ENCODE peak calls at places on chromosomes 5 and 9, in seven cellular contexts. One of them, this sample, is unnamed.

GRCh38 chr9:96453625-96454024 is 3.7 kb downstream of the HABP4 start:
- DNase-seq in HCT116: no peak
- DNase-seq in HepG2: peak
- DNase-seq in K562: no peak
- DNase-seq in SK-N-SH: peak
- DNase-seq in H1: no peak
- DNase-seq in GM12878: no peak
- DNase-seq in this sample: peak

GRCh38 chr5:147752033-147752432 is 30.5 kb downstream of the JAKMIP2 start:
- DNase-seq in HCT116: no peak
- DNase-seq in HepG2: no peak
- DNase-seq in K562: no peak
- DNase-seq in SK-N-SH: no peak
- DNase-seq in H1: no peak
- DNase-seq in GM12878: no peak
- DNase-seq in this sample: no peak

GRCh38 chr5:171483453-171484177 is 64.2 kb downstream of the FGF18 start:
- DNase-seq in HCT116: no peak
- DNase-seq in HepG2: no peak
- DNase-seq in K562: no peak
- DNase-seq in SK-N-SH: peak
- DNase-seq in H1: no peak
- DNase-seq in GM12878: no peak
- DNase-seq in this sample: no peak

GRCh38 chr5:160315968-160316367 is 3.6 kb upstream of the CCNJL start:
- DNase-seq in HCT116: peak
- DNase-seq in HepG2: peak
- DNase-seq in K562: no peak
- DNase-seq in SK-N-SH: no peak
- DNase-seq in H1: no peak
- DNase-seq in GM12878: no peak
- DNase-seq in this sample: peak

GRCh38 chr9:131732061-131732526 is 7.8 kb downstream of the RAPGEF1 start:
- DNase-seq in HCT116: no peak
- DNase-seq in HepG2: peak
- DNase-seq in K562: no peak
- DNase-seq in SK-N-SH: no peak
- DNase-seq in H1: no peak
- DNase-seq in GM12878: no peak
- DNase-seq in this sample: peak

GRCh38 chr5:68922172-68922987 is 171.4 kb upstream of the SLC30A5 start:
- DNase-seq in HCT116: no peak
- DNase-seq in HepG2: no peak
- DNase-seq in K562: no peak
- DNase-seq in SK-N-SH: no peak
- DNase-seq in H1: peak
- DNase-seq in GM12878: no peak
- DNase-seq in this sample: no peak

GRCh38 chr9:122991370-122991830 is 42.1 kb upstream of the GPR21 start:
- DNase-seq in HCT116: peak
- DNase-seq in HepG2: peak
- DNase-seq in K562: peak
- DNase-seq in SK-N-SH: peak
- DNase-seq in H1: no peak
- DNase-seq in GM12878: peak
- DNase-seq in this sample: peak

GRCh38 chr9:90830977-90831376 is 29.4 kb downstream of the SYK start:
- DNase-seq in HCT116: no peak
- DNase-seq in HepG2: no peak
- DNase-seq in K562: no peak
- DNase-seq in SK-N-SH: no peak
- DNase-seq in H1: no peak
- DNase-seq in GM12878: peak
- DNase-seq in this sample: no peak

GRCh38 chr5:93604119-93604963 is 21.3 kb downstream of the NR2F1 start:
- DNase-seq in HCT116: no peak
- DNase-seq in HepG2: no peak
- DNase-seq in K562: no peak
- DNase-seq in SK-N-SH: peak
- DNase-seq in H1: no peak
- DNase-seq in GM12878: no peak
- DNase-seq in this sample: no peak

GRCh38 chr9:77710276-77710675 is 62.2 kb upstream of the GNA14 start:
- DNase-seq in HCT116: no peak
- DNase-seq in HepG2: no peak
- DNase-seq in K562: no peak
- DNase-seq in SK-N-SH: no peak
- DNase-seq in H1: no peak
- DNase-seq in GM12878: no peak
- DNase-seq in this sample: no peak

GRCh38 chr9:38000332-38000731 is 68.7 kb downstream of the SHB start:
- DNase-seq in HCT116: no peak
- DNase-seq in HepG2: no peak
- DNase-seq in K562: peak
- DNase-seq in SK-N-SH: no peak
- DNase-seq in H1: no peak
- DNase-seq in GM12878: no peak
- DNase-seq in this sample: no peak

GRCh38 chr9:126671381-126671831 is 57.7 kb downstream of the LMX1B start:
- DNase-seq in HCT116: no peak
- DNase-seq in HepG2: no peak
- DNase-seq in K562: no peak
- DNase-seq in SK-N-SH: peak
- DNase-seq in H1: no peak
- DNase-seq in GM12878: no peak
- DNase-seq in this sample: no peak

GRCh38 chr5:179699640-179700298 is 1.0 kb downstream of the CANX start:
- DNase-seq in HCT116: no peak
- DNase-seq in HepG2: peak
- DNase-seq in K562: peak
- DNase-seq in SK-N-SH: peak
- DNase-seq in H1: no peak
- DNase-seq in GM12878: no peak
- DNase-seq in this sample: peak

DNA sequence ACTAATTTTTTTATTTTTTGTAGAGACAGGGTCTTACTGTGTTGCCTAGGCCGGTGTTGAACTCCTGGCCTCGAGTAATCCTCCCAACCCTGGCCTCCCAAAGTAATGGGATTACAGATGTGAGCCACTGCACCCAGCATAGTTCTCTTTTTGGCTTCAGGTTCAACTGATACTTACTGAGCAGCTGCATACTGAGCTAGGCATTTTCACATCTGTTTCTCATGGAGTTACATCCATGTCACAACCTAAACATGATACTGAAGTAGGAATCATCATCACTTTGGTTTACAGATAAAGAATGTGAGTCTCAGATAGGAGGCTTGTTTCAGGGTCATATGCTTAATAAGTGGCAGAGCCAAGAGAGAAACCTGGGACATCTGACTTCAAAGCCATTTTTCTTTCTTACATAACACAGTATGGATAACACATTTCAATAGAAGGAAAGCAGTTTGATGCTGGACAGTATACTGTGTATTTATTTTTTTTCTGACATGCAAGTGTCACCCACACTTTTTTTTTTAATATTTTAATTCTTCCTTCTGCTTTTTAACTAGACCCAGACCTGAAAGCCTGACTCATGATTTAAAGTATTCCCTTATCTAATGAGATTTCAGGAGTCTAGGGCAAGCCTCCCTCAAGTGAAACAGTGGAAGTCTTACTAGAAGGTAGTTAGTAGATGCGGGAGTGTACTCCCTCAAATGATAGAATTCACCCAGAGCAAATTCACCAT is 90.8 kb downstream of the HACD4 start:
- DNase-seq in HCT116: no peak
- DNase-seq in HepG2: no peak
- DNase-seq in K562: no peak
- DNase-seq in SK-N-SH: peak
- DNase-seq in H1: no peak
- DNase-seq in GM12878: no peak
- DNase-seq in this sample: no peak
- TF ChIP-seq JUND in HCT116: no peak
- TF ChIP-seq JUND in HepG2: no peak
- TF ChIP-seq JUND in K562: no peak
- TF ChIP-seq JUND in SK-N-SH: no peak
- TF ChIP-seq JUND in H1: no peak
- TF ChIP-seq JUND in GM12878: no peak
- TF ChIP-seq JUND in this sample: no peak

GRCh38 chr9:87371801-87372374 is 125.8 kb upstream of the DAPK1 start:
- DNase-seq in HCT116: no peak
- DNase-seq in HepG2: no peak
- DNase-seq in K562: no peak
- DNase-seq in SK-N-SH: no peak
- DNase-seq in H1: no peak
- DNase-seq in GM12878: no peak
- DNase-seq in this sample: no peak

GRCh38 chr9:87372401-87372851 is 125.2 kb upstream of the DAPK1 start:
- DNase-seq in HCT116: no peak
- DNase-seq in HepG2: peak
- DNase-seq in K562: no peak
- DNase-seq in SK-N-SH: no peak
- DNase-seq in H1: no peak
- DNase-seq in GM12878: no peak
- DNase-seq in this sample: no peak

GRCh38 chr9:87370003-87370685 is 127.5 kb upstream of the DAPK1 start:
- DNase-seq in HCT116: no peak
- DNase-seq in HepG2: no peak
- DNase-seq in K562: no peak
- DNase-seq in SK-N-SH: no peak
- DNase-seq in H1: no peak
- DNase-seq in GM12878: no peak
- DNase-seq in this sample: no peak

GRCh38 chr9:87379300-87379699 is 118.4 kb upstream of the DAPK1 start:
- DNase-seq in HCT116: no peak
- DNase-seq in HepG2: no peak
- DNase-seq in K562: no peak
- DNase-seq in SK-N-SH: no peak
- DNase-seq in H1: no peak
- DNase-seq in GM12878: no peak
- DNase-seq in this sample: no peak

DNA sequence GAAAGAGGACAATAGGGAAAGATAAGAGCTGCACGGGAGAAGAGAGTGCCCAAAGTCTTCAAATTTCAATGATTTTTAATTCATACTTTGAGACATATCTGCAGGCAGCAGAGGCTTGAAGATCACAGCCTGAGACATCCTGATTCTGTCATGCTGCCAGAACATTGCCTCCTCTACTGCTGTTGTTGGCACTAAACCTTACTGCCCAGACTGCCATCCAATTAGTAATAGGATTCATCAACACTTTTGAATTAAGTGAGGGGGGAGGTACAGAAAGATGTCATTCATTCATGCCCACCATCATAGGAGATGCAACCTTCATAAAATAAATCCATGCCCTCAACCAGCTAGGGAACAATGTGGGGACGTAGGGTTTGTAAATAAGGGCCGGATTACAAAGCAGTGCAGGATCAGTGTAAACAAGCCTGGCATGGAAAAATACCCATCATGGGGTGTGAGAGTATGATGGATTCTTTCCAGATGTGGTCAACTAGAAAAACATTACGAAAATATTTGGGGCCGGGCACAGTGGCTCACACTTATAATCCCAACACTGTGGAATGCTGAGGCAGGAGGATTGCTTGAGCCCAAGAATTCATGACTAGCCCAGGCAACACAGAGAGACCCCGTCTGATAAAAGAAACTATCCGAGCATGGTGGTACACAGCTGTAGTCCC is 122.1 kb upstream of the DAPK1 start:
- DNase-seq in HCT116: no peak
- DNase-seq in HepG2: peak
- DNase-seq in K562: no peak
- DNase-seq in SK-N-SH: no peak
- DNase-seq in H1: no peak
- DNase-seq in GM12878: no peak
- DNase-seq in this sample: no peak
- TF ChIP-seq JUND in HCT116: no peak
- TF ChIP-seq JUND in HepG2: no peak
- TF ChIP-seq JUND in K562: no peak
- TF ChIP-seq JUND in SK-N-SH: no peak
- TF ChIP-seq JUND in H1: no peak
- TF ChIP-seq JUND in GM12878: no peak
- TF ChIP-seq JUND in this sample: no peak

DNA sequence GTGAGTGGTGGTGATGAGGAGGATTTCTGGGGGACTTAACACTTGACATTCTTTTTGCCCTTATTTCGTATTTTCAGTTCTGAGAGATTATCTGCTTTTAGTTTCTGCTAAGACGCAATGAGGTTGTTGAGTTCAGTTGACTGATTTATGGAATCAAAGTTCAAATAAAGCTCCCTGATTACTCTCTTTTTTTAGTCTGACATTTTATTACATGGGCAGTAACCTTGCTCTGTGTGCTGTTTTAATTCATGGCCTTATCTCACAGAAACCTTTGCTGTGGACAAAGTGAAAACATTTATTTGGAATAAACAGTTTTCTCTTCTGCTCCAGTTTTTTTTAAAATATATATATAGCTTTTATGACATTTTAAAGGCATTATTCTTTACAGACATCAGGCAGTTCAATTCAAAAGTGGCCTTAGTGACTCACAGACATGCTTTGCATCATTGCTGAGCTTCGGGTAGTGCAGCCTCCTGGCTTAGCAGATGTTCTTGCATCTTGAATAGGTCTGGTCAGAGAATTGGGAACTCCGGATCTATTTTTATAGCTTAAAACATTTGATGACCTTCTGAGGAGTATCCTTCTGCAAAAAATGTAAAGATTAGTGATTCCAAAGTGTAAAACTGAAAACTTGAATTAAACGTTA is 162.9 kb downstream of the FAM170A start:
- DNase-seq in HCT116: no peak
- DNase-seq in HepG2: no peak
- DNase-seq in K562: no peak
- DNase-seq in SK-N-SH: no peak
- DNase-seq in H1: no peak
- DNase-seq in GM12878: no peak
- DNase-seq in this sample: no peak
- TF ChIP-seq JUND in HCT116: no peak
- TF ChIP-seq JUND in HepG2: no peak
- TF ChIP-seq JUND in K562: no peak
- TF ChIP-seq JUND in SK-N-SH: no peak
- TF ChIP-seq JUND in H1: no peak
- TF ChIP-seq JUND in GM12878: no peak
- TF ChIP-seq JUND in this sample: no peak

DNA sequence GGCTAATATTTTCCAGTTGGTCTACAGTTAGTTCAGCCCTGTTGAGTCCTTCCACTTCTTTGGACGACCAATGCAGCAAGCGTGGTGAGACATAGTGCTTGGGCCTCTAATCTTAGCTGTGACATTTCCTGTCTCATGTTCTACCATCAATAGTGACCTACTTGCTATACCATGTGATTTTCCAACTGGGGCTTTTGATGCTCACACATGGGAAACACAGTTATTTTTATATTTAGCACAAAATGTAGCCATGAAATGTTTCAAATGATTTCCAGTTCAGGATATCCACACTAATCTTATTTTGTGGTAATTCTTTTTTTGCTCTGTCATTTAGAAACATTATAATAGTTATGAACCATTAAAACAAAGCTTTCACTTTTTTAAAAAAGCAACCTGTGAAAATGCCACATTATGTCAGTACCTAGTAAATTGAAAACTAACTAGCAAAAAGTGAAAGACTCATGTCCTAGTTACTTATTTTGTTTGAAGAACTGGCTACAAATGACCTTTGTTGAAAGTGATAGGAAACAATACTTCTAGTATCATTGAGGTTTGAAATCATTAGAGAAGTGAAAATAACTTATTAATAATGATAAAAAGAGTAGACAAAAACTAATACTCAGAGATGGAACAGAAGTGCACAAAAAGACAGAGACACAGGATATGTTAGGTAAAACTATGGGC is 18.3 kb downstream of the MARCHF3 start:
- DNase-seq in HCT116: no peak
- DNase-seq in HepG2: no peak
- DNase-seq in K562: no peak
- DNase-seq in SK-N-SH: no peak
- DNase-seq in H1: no peak
- DNase-seq in GM12878: peak
- DNase-seq in this sample: no peak
- TF ChIP-seq JUND in HCT116: no peak
- TF ChIP-seq JUND in HepG2: no peak
- TF ChIP-seq JUND in K562: no peak
- TF ChIP-seq JUND in SK-N-SH: no peak
- TF ChIP-seq JUND in H1: no peak
- TF ChIP-seq JUND in GM12878: no peak
- TF ChIP-seq JUND in this sample: no peak

This sample was measured in T47D.